ENCODE peak calls at places on chromosomes 2 and 18, in nine cellular contexts. V, B, Q, E, U, J, G, M and K are unnamed samples.
A peak's percentile ranks its signal among the peaks of the same experiment; 100 is the strongest.

GRCh38 chr2:219122197-219122965 is 38.2 kb downstream of the NHEJ1 start:
- DNase-seq in V (no peak), B (no peak), Q (no peak), E (no peak), U (no peak), J (no peak), G (peak; percentile 57), M (no peak), K (no peak)

GRCh38 chr2:100976634-100977391 is 25.3 kb upstream of the RPL31 start:
- DNase-seq in V (no peak), B (no peak), Q (no peak), E (no peak), U (no peak), J (no peak), G (no peak), M (peak; percentile 83), K (no peak)

GRCh38 chr18:62505669-62506494 is 16.9 kb upstream of the ZCCHC2 start:
- DNase-seq in V (no peak), B (no peak), Q (no peak), E (peak; percentile 76), U (no peak), J (no peak), G (no peak), M (no peak), K (no peak)

GRCh38 chr2:178863856-178864620 is 56.8 kb upstream of the TTN start:
- DNase-seq in V (no peak), B (no peak), Q (no peak), E (no peak), U (no peak), J (no peak), G (no peak), M (peak; percentile 74), K (no peak)

GRCh38 chr2:172613610-172614231 is 57.8 kb downstream of the PDK1 start:
- DNase-seq in V (no peak), B (no peak), Q (no peak), E (no peak), U (no peak), J (no peak), G (no peak), M (no peak), K (no peak)

GRCh38 chr18:79402977-79403722 is 7.4 kb downstream of the NFATC1 start:
- DNase-seq in V (peak; percentile 61), B (no peak), Q (peak; percentile 78), E (peak; percentile 91), U (no peak), J (no peak), G (peak; percentile 46), M (peak; percentile 89), K (no peak)

GRCh38 chr2:10954856-10955818 is 43.4 kb downstream of the KCNF1 start:
- DNase-seq in V (no peak), B (no peak), Q (no peak), E (peak; percentile 46), U (no peak), J (no peak), G (no peak), M (no peak), K (no peak)

GRCh38 chr2:230723363-230723762 is 10.7 kb downstream of the CAB39 start:
- DNase-seq in V (no peak), B (no peak), Q (no peak), E (no peak), U (no peak), J (no peak), G (no peak), M (no peak), K (peak; percentile 64)

GRCh38 chr2:239938651-239939486 is 86.3 kb downstream of the NDUFA10 start:
- DNase-seq in V (peak; percentile 20), B (no peak), Q (peak; percentile 45), E (peak; percentile 59), U (no peak), J (no peak), G (no peak), M (peak; percentile 56), K (no peak)

GRCh38 chr2:239935789-239936758 is 89.1 kb downstream of the NDUFA10 start:
- DNase-seq in V (peak; percentile 17), B (no peak), Q (peak; percentile 45), E (peak; percentile 52), U (no peak), J (no peak), G (no peak), M (peak; percentile 50), K (no peak)

GRCh38 chr2:239937866-239938640 is 87.1 kb downstream of the NDUFA10 start:
- DNase-seq in V (peak; percentile 16), B (no peak), Q (peak; percentile 36), E (peak; percentile 64), U (no peak), J (no peak), G (no peak), M (peak; percentile 48), K (no peak)

GRCh38 chr2:239934571-239935171 is 90.5 kb downstream of the NDUFA10 start:
- DNase-seq in V (peak; percentile 62), B (peak; percentile 38), Q (peak; percentile 62), E (peak; percentile 85), U (no peak), J (peak; percentile 55), G (peak; percentile 64), M (peak; percentile 84), K (no peak)

DNA sequence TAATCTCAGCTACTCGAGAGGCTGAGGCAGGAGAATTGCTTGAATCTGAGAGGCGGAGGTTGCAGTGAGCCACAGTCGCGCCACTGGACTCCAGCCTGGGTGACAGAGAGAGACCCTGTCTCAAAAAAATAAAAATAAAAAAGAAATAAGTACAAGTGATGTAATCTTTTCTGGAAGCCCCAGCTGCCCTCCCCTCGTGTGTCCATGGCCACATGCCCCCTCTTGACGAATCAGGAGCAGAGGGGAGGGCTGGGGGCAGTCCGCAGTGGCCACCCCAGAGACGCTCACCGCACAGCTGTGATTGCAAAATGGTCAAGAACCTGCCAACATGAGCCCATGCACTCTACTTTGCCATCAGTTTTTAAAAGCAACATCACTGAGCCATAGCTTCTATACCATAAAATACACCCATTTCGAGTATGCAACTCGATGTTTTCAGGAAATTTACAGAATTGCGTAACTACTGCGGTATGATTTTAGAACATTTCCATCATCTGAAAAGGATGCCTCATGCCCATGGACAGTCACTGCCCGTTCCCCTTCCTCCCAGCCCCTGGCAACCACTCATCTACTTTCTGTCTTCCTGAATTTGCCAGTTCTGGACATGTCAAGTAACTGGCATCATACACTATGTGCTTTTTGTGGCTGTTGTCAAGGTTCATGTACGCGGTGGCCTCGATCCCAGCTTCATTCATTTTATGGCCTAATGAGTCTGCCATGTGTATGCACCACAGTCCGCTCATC is 88.1 kb downstream of the NDUFA10 start:
- DNase-seq in V (peak; percentile 19), B (no peak), Q (peak; percentile 43), E (peak; percentile 38), U (no peak), J (no peak), G (no peak), M (peak; percentile 54), K (no peak)
- TF ChIP-seq POLR2A in V (no peak), B (no peak), Q (no peak), E (no peak), U (no peak), J (no peak), G (no peak), M (no peak), K (no peak)

GRCh38 chr2:215657844-215658243 is 222.0 kb upstream of the FN1 start:
- DNase-seq in V (no peak), B (no peak), Q (no peak), E (no peak), U (no peak), J (no peak), G (no peak), M (no peak), K (no peak)
- TF ChIP-seq POLR2AphosphoS5 in V (no peak), B (no peak), Q (no peak), E (no peak), U (no peak), J (no peak), G (peak; percentile 18), M (no peak), K (peak; percentile 80)

GRCh38 chr18:41370740-41371623 is 584.1 kb upstream of the PIK3C3 start:
- DNase-seq in V (no peak), B (no peak), Q (no peak), E (no peak), U (no peak), J (no peak), G (no peak), M (no peak), K (no peak)

GRCh38 chr18:41372266-41372665 is 582.8 kb upstream of the PIK3C3 start:
- DNase-seq in V (no peak), B (no peak), Q (no peak), E (no peak), U (no peak), J (no peak), G (no peak), M (no peak), K (no peak)

GRCh38 chr18:41378628-41379027 is 576.4 kb upstream of the PIK3C3 start:
- DNase-seq in V (no peak), B (no peak), Q (no peak), E (no peak), U (no peak), J (no peak), G (no peak), M (no peak), K (no peak)

GRCh38 chr18:41371718-41372117 is 583.3 kb upstream of the PIK3C3 start:
- DNase-seq in V (no peak), B (no peak), Q (no peak), E (no peak), U (no peak), J (no peak), G (no peak), M (no peak), K (no peak)

DNA sequence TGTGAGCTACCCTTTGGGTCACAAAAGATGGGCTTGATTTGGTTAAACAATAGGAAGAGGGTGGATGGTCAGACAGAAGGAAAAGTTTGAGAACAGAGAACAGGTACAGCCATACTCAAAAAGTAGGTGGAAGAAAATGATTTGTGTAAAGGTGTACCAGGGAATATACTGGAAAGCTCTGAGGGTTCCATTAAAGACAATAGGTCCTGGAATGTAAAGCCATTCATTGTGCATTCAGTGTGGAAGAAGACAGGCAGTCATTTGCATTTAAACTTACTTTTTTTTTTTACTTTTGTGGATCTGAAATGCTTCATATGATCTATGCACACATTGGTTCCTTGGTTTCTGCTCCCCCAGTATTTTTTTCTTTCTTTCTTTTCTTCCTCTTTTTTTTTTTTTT is 581.4 kb upstream of the PIK3C3 start:
- DNase-seq in V (no peak), B (no peak), Q (no peak), E (no peak), U (no peak), J (no peak), G (no peak), M (no peak), K (no peak)
- TF ChIP-seq POLR2A in V (no peak), B (no peak), Q (no peak), E (no peak), U (no peak), J (no peak), G (no peak), M (no peak), K (no peak)

GRCh38 chr18:48544116-48544515 is 5.3 kb downstream of the CTIF start:
- DNase-seq in V (no peak), B (no peak), Q (no peak), E (no peak), U (no peak), J (no peak), G (no peak), M (no peak), K (no peak)

GRCh38 chr18:48546411-48546810 is 7.6 kb downstream of the CTIF start:
- DNase-seq in V (no peak), B (no peak), Q (no peak), E (no peak), U (no peak), J (no peak), G (no peak), M (no peak), K (no peak)

GRCh38 chr18:48547456-48548403 is 8.9 kb downstream of the CTIF start:
- DNase-seq in V (no peak), B (no peak), Q (no peak), E (no peak), U (no peak), J (peak; percentile 14), G (no peak), M (no peak), K (no peak)

GRCh38 chr18:48544661-48545415 is 6.0 kb downstream of the CTIF start:
- DNase-seq in V (no peak), B (no peak), Q (no peak), E (no peak), U (no peak), J (no peak), G (no peak), M (no peak), K (no peak)

GRCh38 chr18:48545690-48546365 is 7.0 kb downstream of the CTIF start:
- DNase-seq in V (peak; percentile 31), B (no peak), Q (no peak), E (no peak), U (no peak), J (peak; percentile 44), G (peak; percentile 50), M (peak; percentile 90), K (no peak)
- TF ChIP-seq POLR2AphosphoS5 in V (no peak), B (no peak), Q (no peak), E (peak; percentile 30), U (no peak), J (no peak), G (no peak), M (no peak), K (peak; percentile 78)